ENCODE peak calls at places on chromosomes 16 and 17, in eight cellular contexts. L is HEK293T; A is RWPE1; J is hepatic stellate cell; E is occipital lobe; U is endothelial cell; H is T-helper 2 cell treated with Interferon-gamma antibody and Interleukin-4, amounts not matched to agents 5 μg/mL and 100 μg/mL, for 36 hours; K is sigmoid colon. Y is an unnamed sample.

GRCh38 chr16:72380283-72380682 is 208.3 kb upstream of the PMFBP1 start:
- DNase-seq in A (no peak), H (no peak), E (no peak), L (no peak), U (no peak), K (no peak), J (no peak), Y (no peak)

GRCh38 chr17:62696726-62697490 is 69.4 kb downstream of the MRC2 start:
- DNase-seq in J (no peak), L (no peak), H (no peak), U (no peak), K (peak; percentile 44), A (no peak), E (no peak), Y (no peak)

GRCh38 chr16:67260426-67261063 is 11.8 kb downstream of the SLC9A5 start:
- DNase-seq in J (peak; percentile 55), H (no peak), A (no peak), L (peak; percentile 43), U (no peak), E (no peak), K (peak; percentile 55), Y (peak; percentile 53)

GRCh38 chr16:49492090-49492801 is 118.6 kb downstream of the C16orf78 start:
- DNase-seq in U (peak; percentile 71), H (no peak), A (peak; percentile 30), L (peak; percentile 88), E (no peak), K (peak; percentile 73), J (peak; percentile 74), Y (peak; percentile 0)

GRCh38 chr16:1471569-1472194 is 3.1 kb downstream of the CLCN7 start:
- DNase-seq in H (no peak), L (no peak), U (no peak), J (no peak), E (no peak), K (no peak), A (no peak), Y (peak; percentile 26)

GRCh38 chr16:46763147-46763546 is 15.0 kb upstream of the MYLK3 start:
- DNase-seq in A (no peak), K (no peak), L (no peak), H (no peak), J (no peak), U (no peak), E (peak; percentile 6), Y (no peak)

GRCh38 chr16:86286991-86287640 is 223.2 kb upstream of the FOXF1 start:
- DNase-seq in U (no peak), H (no peak), K (no peak), L (no peak), A (no peak), E (no peak), J (no peak), Y (no peak)

GRCh38 chr17:39169518-39169917 is 3.6 kb upstream of the ARL5C start:
- DNase-seq in U (no peak), E (no peak), A (no peak), H (no peak), J (no peak), L (no peak), K (no peak), Y (no peak)